ENCODE peak calls at places on chromosomes 11 and 22, in four cellular contexts. N is prostate gland, B is stomach, T is K562. P is an unnamed sample.
A peak's percentile ranks its signal among the peaks of the same experiment; 100 is the strongest.

GRCh38 chr22:50603511-50604255 is 3.1 kb downstream of the MAPK8IP2 start:
- DNase-seq in N (no peak), B (no peak), T (no peak), P (no peak)

GRCh38 chr11:67665537-67666302 is 8.7 kb downstream of the ALDH3B2 start:
- DNase-seq in N (peak; percentile 51), B (peak; percentile 78), T (peak; percentile 53), P (peak; percentile 67)

GRCh38 chr11:117535201-117535869 is 207.7 kb downstream of the CEP164 start:
- DNase-seq in N (no peak), B (peak; percentile 30), T (no peak), P (no peak)

GRCh38 chr22:45863981-45864751 is 112.8 kb downstream of the WNT7B start:
- DNase-seq in N (peak; percentile 67), B (peak; percentile 77), T (peak; percentile 73), P (peak; percentile 70)

GRCh38 chr11:2803186-2804057 is 82.2 kb downstream of the CDKN1C start:
- DNase-seq in N (peak; percentile 69), B (peak; percentile 24), T (no peak), P (peak; percentile 65)

GRCh38 chr11:3840870-3841425 is at the start of gene RHOG:
- DNase-seq in N (peak; percentile 71), B (peak; percentile 81), T (peak; percentile 93), P (peak; percentile 91)

GRCh38 chr22:24094966-24095365 is 83.9 kb downstream of the CABIN1 start:
- DNase-seq in N (no peak), B (no peak), T (no peak), P (peak; percentile 59)

GRCh38 chr11:95092549-95093324 is 3.1 kb downstream of the ENDOD1 start:
- DNase-seq in N (no peak), B (no peak), T (peak; percentile 40), P (no peak)

GRCh38 chr11:74650498-74650897 is 58.1 kb downstream of the POLD3 start:
- DNase-seq in N (no peak), B (no peak), T (no peak), P (no peak)

GRCh38 chr11:2142762-2143202 is 3.6 kb upstream of the IGF2 start:
- DNase-seq in N (no peak), B (no peak), T (no peak), P (no peak)

GRCh38 chr11:132718711-132719641 is 813.3 kb downstream of the OPCML start:
- DNase-seq in N (no peak), B (no peak), T (no peak), P (no peak)

GRCh38 chr11:67640021-67640757 is 626 bp upstream of the TBX10 start:
- DNase-seq in N (no peak), B (peak; percentile 79), T (peak; percentile 76), P (peak; percentile 78)

GRCh38 chr11:12220305-12220704 is 109.9 kb downstream of the MICAL2 start:
- DNase-seq in N (peak; percentile 73), B (peak; percentile 67), T (no peak), P (no peak)

GRCh38 chr11:66892926-66893325 is 36.1 kb downstream of the LRFN4 start:
- DNase-seq in N (no peak), B (no peak), T (no peak), P (no peak)

GRCh38 chr22:38317995-38318715 is 922 bp upstream of the CSNK1E start:
- DNase-seq in N (peak; percentile 85), B (peak; percentile 71), T (peak; percentile 69), P (peak; percentile 91)

GRCh38 chr11:3104051-3104714 is 47.0 kb upstream of the CARS1 start:
- DNase-seq in N (no peak), B (peak; percentile 11), T (no peak), P (peak; percentile 55)

GRCh38 chr11:126307706-126308105 is 3.8 kb downstream of the DCPS start:
- DNase-seq in N (no peak), B (no peak), T (no peak), P (no peak)

DNA sequence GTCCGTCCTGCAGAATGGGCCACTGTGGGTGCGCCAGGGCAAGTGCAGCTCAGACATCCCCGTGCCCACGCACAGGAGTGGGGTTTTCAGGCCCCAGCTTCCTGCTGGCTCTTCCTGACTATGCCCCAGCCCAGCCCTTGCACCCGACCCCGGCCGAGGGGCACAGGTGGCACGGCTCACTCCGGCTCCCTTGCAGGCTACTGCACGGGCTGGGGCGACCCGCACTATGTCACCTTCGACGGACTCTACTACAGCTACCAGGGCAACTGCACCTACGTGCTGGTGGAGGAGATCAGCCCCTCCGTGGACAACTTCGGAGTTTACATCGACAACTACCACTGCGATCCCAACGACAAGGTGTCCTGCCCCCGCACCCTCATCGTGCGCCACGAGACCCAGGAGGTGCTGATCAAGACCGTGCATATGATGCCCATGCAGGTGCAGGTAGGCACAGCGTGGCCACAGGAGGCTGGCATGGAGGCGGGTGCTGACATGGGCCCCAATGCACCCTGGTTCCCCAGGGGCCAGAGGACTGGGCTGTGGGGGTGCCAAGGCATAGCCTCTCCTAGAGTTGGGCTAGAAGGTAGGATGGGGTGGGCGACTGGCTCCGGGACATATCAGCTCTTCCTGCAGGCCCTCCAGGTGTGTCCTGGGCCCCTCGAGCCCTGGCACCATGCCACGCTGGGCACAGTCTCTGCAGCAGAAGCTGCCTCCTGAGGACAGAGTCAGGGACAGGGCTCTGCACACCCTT is 27.7 kb downstream of the MUC2 start:
- DNase-seq in N (no peak), B (no peak), T (no peak), P (no peak)
- H3K9me3 ChIP-seq in N (no peaks in the 10 kb centered on the region), B (no peaks in the 10 kb centered on the region), T (no peaks in the 10 kb centered on the region), P (no peaks in the 10 kb centered on the region)

GRCh38 chr11:17714356-17714854 is 5.0 kb upstream of the MYOD1 start:
- DNase-seq in N (no peak), B (no peak), T (no peak), P (no peak)

GRCh38 chr11:17711836-17712235 is 7.5 kb upstream of the MYOD1 start:
- DNase-seq in N (no peak), B (no peak), T (no peak), P (no peak)

GRCh38 chr11:17714870-17715269 is 4.5 kb upstream of the MYOD1 start:
- DNase-seq in N (no peak), B (no peak), T (no peak), P (no peak)

GRCh38 chr11:17716807-17717206 is 2.6 kb upstream of the MYOD1 start:
- DNase-seq in N (no peak), B (no peak), T (no peak), P (no peak)

DNA sequence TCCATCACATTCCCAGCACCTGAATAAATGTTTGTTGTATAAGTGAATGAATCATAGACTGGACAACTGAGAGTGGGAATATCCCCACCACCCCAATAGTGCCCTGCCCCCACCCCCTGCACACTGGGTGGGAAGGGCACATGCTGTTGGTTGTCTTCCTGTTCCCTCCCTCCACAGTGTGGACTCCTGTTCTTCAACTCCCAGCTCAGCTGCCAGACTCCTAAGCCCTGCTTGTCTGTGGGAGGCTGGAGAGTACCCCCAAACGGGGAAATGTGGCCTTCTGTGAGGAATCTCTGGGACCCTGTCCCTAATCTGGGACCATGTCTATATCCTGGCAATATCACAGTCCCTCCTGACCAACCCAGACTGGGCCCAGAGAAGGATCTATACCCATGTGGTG is 5.5 kb upstream of the MYOD1 start:
- DNase-seq in N (no peak), B (no peak), T (no peak), P (no peak)
- H3K27me3 ChIP-seq in N (peaks cover 13% of the 10 kb centered on the region), B (peaks cover 7% of the 10 kb centered on the region), T (peaks cover 43% of the 10 kb centered on the region), P (peaks cover 71% of the 10 kb centered on the region)

GRCh38 chr11:124886476-124886875 is 11.2 kb downstream of the ROBO4 start:
- DNase-seq in N (no peak), B (no peak), T (no peak), P (no peak)
- TF ChIP-seq POLR2AphosphoS5 in N (no peak), B (no peak), T (no peak), P (no peak)

DNA sequence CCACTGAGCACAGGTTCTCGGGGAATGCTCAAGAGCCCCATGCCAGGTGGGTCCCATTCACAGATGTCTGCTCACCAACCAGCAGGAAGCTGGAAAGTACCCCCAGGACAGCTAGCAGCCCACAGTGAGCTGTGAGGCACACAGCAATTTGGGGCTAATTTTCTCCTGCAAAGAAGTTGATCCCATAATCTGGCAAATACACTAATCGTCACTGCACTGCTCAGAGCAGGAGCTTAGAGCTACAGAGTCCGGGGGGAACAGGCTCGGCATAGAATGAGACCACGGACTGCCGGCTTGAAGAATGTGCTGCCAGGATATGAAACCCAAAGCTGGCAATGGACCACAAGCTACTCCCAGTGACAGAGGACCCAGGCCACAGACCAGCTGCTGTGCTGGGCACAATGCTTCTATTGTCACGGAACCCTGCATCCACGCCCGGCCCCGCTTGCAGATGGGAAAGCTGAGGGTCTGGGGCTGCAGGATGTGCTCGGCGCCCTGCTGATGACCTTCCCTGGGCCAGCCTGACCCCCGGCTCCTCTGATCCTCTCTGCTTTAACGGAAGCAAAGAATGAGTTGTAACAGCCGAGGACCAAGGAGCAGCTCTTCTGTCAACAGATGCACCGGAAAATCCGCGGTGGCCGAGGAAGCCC is 239.7 kb downstream of the CTTN start:
- DNase-seq in N (no peak), B (no peak), T (no peak), P (no peak)
- H3K9me3 ChIP-seq in N (no peaks in the 10 kb centered on the region), B (no peaks in the 10 kb centered on the region), T (no peaks in the 10 kb centered on the region), P (no peaks in the 10 kb centered on the region)

DNA sequence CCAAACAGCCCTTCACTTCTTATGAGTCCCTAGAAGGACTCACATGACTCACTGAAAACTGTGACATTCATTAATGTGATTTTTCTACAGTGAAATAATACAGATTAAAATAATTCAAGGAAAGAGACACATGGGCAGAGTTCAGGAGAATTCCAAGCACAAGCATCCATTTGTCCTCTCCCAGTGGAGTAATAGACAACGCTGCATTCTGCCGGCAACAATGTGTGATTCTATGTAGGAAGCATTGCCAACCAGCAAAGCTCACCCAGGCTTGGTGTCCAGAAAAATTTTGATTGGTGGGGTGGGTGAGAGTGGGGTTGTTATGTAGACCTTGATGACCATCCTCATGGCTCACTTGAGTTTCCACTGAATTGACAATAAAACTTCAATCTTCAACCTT is 123.9 kb downstream of the VPREB1 start:
- DNase-seq in N (no peak), B (no peak), T (no peak), P (no peak)
- H3K27me3 ChIP-seq in N (no peaks in the 10 kb centered on the region), B (no peaks in the 10 kb centered on the region), T (peaks cover 20% of the 10 kb centered on the region), P (peaks cover 18% of the 10 kb centered on the region)

DNA sequence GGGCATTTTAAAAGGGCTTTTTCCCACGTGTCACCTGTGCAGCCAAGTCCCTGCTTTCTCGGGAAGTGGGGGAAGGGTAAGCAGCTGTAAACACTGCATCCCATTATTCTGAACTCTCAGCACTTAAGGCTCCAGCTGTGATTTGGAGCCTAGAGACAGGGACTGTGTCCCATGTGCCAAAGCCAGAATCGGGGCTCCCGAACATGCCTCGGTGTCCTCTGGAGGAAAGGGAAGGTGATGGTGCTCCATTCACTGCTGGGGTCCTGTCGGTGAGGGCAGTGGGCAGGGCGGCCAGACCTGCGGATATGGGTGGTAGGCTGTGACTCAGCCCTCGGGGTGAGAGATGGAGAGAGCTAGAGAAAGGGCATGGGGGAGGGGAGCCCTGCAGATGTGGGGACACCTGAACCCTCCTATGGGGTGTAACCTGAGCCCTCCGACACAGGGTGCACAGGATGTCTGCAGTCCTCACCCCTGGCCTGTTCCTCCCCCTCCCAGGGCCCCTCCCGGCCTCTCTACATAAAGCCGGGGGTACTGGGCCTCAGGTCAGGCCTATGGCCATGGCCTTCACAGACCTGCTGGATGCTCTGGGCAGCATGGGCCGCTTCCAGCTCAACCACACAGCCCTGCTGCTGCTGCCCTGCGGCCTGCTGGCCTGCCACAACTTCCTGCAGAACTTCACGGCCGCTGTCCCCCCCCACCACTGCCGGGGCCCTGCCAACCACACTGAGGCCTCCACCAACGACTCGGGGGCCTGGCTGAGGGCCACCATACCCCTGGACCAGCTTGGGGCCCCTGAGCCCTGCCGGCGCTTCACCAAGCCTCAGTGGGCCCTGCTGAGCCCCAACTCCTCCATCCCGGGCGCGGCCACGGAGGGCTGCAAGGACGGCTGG is 31.8 kb downstream of the CAPN1 start:
- DNase-seq in N (no peak), B (peak; percentile 24), T (peak; percentile 52), P (peak; percentile 78)
- TF ChIP-seq POLR2AphosphoS5 in N (no peak), B (no peak), T (no peak), P (no peak)